ENCODE peak calls at places on chromosomes 3 and 15, in six cellular contexts. B, H, T, D, N and I are unnamed samples.

GRCh38 chr3:12903000-12903800 is 61.8 kb upstream of the RPL32 start:
- DNase-seq in B (no peak), H (no peak), T (no peak), D (no peak), N (no peak), I (no peak)

GRCh38 chr15:68983821-68984517 is 30.5 kb upstream of the NOX5 start:
- DNase-seq in B (no peak), H (no peak), T (no peak), D (no peak), N (no peak), I (no peak)

GRCh38 chr15:48718646-48719045 is 73.1 kb upstream of the FBN1 start:
- DNase-seq in B (peak), H (no peak), T (no peak), D (no peak), N (no peak), I (peak)

GRCh38 chr3:8837172-8837571 is 67.8 kb upstream of the OXTR start:
- DNase-seq in B (peak), H (no peak), T (no peak), D (no peak), N (no peak), I (peak)

GRCh38 chr15:57554063-57554820 is 37.5 kb upstream of the MYZAP start:
- DNase-seq in B (no peak), H (no peak), T (peak), D (peak), N (no peak), I (peak)

GRCh38 chr15:38890194-38890593 is 325.6 kb upstream of the RASGRP1 start:
- DNase-seq in B (no peak), H (no peak), T (no peak), D (no peak), N (no peak), I (no peak)

GRCh38 chr3:67290424-67290823 is 292.3 kb downstream of the KBTBD8 start:
- DNase-seq in B (no peak), H (no peak), T (no peak), D (no peak), N (no peak), I (no peak)

GRCh38 chr3:112681822-112682325 is 40.9 kb upstream of the CCDC80 start:
- DNase-seq in B (peak), H (no peak), T (no peak), D (peak), N (no peak), I (no peak)

GRCh38 chr3:45218578-45219390 is 7.3 kb downstream of the TMEM158 start:
- DNase-seq in B (peak), H (no peak), T (no peak), D (no peak), N (no peak), I (peak)

GRCh38 chr15:67862771-67863441 is 23.1 kb upstream of the RNU6-1 start:
- DNase-seq in B (no peak), H (no peak), T (peak), D (no peak), N (no peak), I (no peak)

GRCh38 chr3:174533286-174533685 is 325.8 kb upstream of the NAALADL2 start:
- DNase-seq in B (peak), H (no peak), T (no peak), D (no peak), N (no peak), I (peak)

GRCh38 chr3:33299395-33300081 is 22.3 kb downstream of the FBXL2 start:
- DNase-seq in B (peak), H (no peak), T (no peak), D (no peak), N (no peak), I (peak)

GRCh38 chr15:45399381-45400212 is 21.3 kb upstream of the GATM start:
- DNase-seq in B (peak), H (no peak), T (no peak), D (peak), N (no peak), I (peak)

GRCh38 chr15:89088605-89089315 is 504 bp downstream of the ABHD2 start:
- DNase-seq in B (peak), H (peak), T (peak), D (peak), N (no peak), I (no peak)

GRCh38 chr3:126522363-126522788 is 1.6 kb upstream of the CHST13 start:
- DNase-seq in B (peak), H (no peak), T (peak), D (peak), N (peak), I (peak)

GRCh38 chr3:38643592-38643991 is 5.9 kb downstream of the SCN5A start:
- DNase-seq in B (no peak), H (no peak), T (peak), D (no peak), N (no peak), I (no peak)